ENCODE peak calls at places on chromosomes 1 and 21, in eight cellular contexts. G is kidney; Q is CD8-positive, alpha-beta T cell; V is cardiac muscle cell; H is Panc1; E is esophagus squamous epithelium; O is tibial artery; C is psoas muscle. F is an unnamed sample. For H3K4me1, the result is how much of the 10 kb centered on the place peaks cover.

GRCh38 chr1:216926681-216927080 is 203.5 kb upstream of the ESRRG start:
- DNase-seq in G (no peak), Q (no peak), V (peak), H (no peak), E (no peak), O (no peak), C (no peak), F (no peak)

GRCh38 chr1:29180497-29181412 is 945 bp downstream of the SRSF4 start:
- DNase-seq in G (no peak), Q (no peak), V (no peak), H (no peak), E (no peak), O (no peak), C (no peak), F (no peak)

GRCh38 chr1:223010552-223011229 is 132.4 kb downstream of the TLR5 start:
- DNase-seq in G (no peak), Q (no peak), V (no peak), H (no peak), E (no peak), O (no peak), C (no peak), F (no peak)

GRCh38 chr1:9421533-9421873 is 117.8 kb upstream of the SLC25A33 start:
- DNase-seq in G (no peak), Q (no peak), V (no peak), H (no peak), E (no peak), O (no peak), C (no peak), F (no peak)

GRCh38 chr1:217275617-217276398 is 355.1 kb downstream of the GPATCH2 start:
- DNase-seq in G (no peak), Q (no peak), V (no peak), H (no peak), E (no peak), O (no peak), C (no peak), F (no peak)

GRCh38 chr21:14862794-14863720 is 201.7 kb downstream of the NRIP1 start:
- DNase-seq in G (no peak), Q (no peak), V (peak), H (no peak), E (no peak), O (no peak), C (no peak), F (no peak)

GRCh38 chr1:55382699-55383377 is 167.7 kb upstream of the USP24 start:
- DNase-seq in G (no peak), Q (no peak), V (peak), H (no peak), E (no peak), O (no peak), C (no peak), F (no peak)

GRCh38 chr21:36928960-36929359 is 37.5 kb downstream of the HLCS start:
- DNase-seq in G (no peak), Q (no peak), V (no peak), H (no peak), E (no peak), O (no peak), C (no peak), F (peak)

GRCh38 chr1:33683913-33684312 is 180.0 kb upstream of the HMGB4 start:
- DNase-seq in G (no peak), Q (no peak), V (no peak), H (no peak), E (no peak), O (no peak), C (no peak), F (no peak)

GRCh38 chr1:167120899-167121298 is 27.0 kb downstream of the STYXL2 start:
- DNase-seq in G (no peak), Q (no peak), V (no peak), H (no peak), E (no peak), O (no peak), C (no peak), F (no peak)

GRCh38 chr1:109213824-109214693 is at the start of gene SARS1:
- DNase-seq in G (peak), Q (peak), V (peak), H (peak), E (no peak), O (peak), C (peak), F (peak)

GRCh38 chr1:63575340-63575826 is 17.8 kb upstream of the PGM1 start:
- DNase-seq in G (no peak), Q (no peak), V (peak), H (peak), E (no peak), O (no peak), C (no peak), F (no peak)

GRCh38 chr1:84856871-84857270 is 36.1 kb downstream of the LPAR3 start:
- DNase-seq in G (no peak), Q (no peak), V (no peak), H (no peak), E (no peak), O (no peak), C (no peak), F (no peak)

GRCh38 chr1:24679725-24680124 is 36.6 kb downstream of the SRRM1 start:
- DNase-seq in G (no peak), Q (no peak), V (no peak), H (no peak), E (no peak), O (no peak), C (no peak), F (no peak)

GRCh38 chr21:31684918-31685317 is 25.4 kb downstream of the SOD1 start:
- DNase-seq in G (no peak), Q (no peak), V (no peak), H (no peak), E (no peak), O (no peak), C (no peak), F (no peak)

GRCh38 chr1:228511539-228512445 is 24.6 kb downstream of the RNF187 start:
- DNase-seq in G (no peak), Q (no peak), V (no peak), H (no peak), E (no peak), O (peak), C (no peak), F (no peak)

GRCh38 chr1:226310637-226311195 is 1.8 kb upstream of the LIN9 start:
- DNase-seq in G (no peak), Q (no peak), V (no peak), H (no peak), E (no peak), O (no peak), C (no peak), F (no peak)

GRCh38 chr1:81220614-81221071 is 580.1 kb upstream of the ADGRL2 start:
- DNase-seq in G (peak), Q (no peak), V (no peak), H (no peak), E (no peak), O (peak), C (no peak), F (no peak)

GRCh38 chr1:181092883-181093282 is 4.4 kb downstream of the IER5 start:
- DNase-seq in G (no peak), Q (no peak), V (no peak), H (no peak), E (no peak), O (no peak), C (no peak), F (no peak)

GRCh38 chr1:205664399-205665108 is 15.8 kb downstream of the SLC45A3 start:
- DNase-seq in G (peak), Q (no peak), V (no peak), H (no peak), E (no peak), O (no peak), C (no peak), F (no peak)

GRCh38 chr1:153697873-153698647 is 19.6 kb downstream of the NPR1 start:
- DNase-seq in G (peak), Q (no peak), V (no peak), H (no peak), E (no peak), O (peak), C (peak), F (peak)

GRCh38 chr1:87853576-87854351 is 525.1 kb downstream of the LMO4 start:
- DNase-seq in G (peak), Q (no peak), V (no peak), H (no peak), E (no peak), O (no peak), C (no peak), F (peak)

GRCh38 chr1:175208773-175209492 is 16.4 kb upstream of the KIAA0040 start:
- DNase-seq in G (no peak), Q (peak), V (no peak), H (no peak), E (no peak), O (no peak), C (no peak), F (no peak)

GRCh38 chr1:66705100-66705499 is 47.2 kb upstream of the DYNLT5 start:
- DNase-seq in G (no peak), Q (no peak), V (no peak), H (no peak), E (no peak), O (no peak), C (no peak), F (peak)

GRCh38 chr1:117930173-117930447 is 571 bp downstream of the WDR3 start:
- DNase-seq in G (no peak), Q (no peak), V (no peak), H (no peak), E (no peak), O (no peak), C (no peak), F (no peak)

GRCh38 chr1:31703431-31704260 is at the start of gene COL16A1:
- DNase-seq in G (peak), Q (no peak), V (peak), H (no peak), E (no peak), O (peak), C (peak), F (peak)

GRCh38 chr1:183550915-183551314 is 39.3 kb downstream of the NCF2 start:
- DNase-seq in G (no peak), Q (no peak), V (no peak), H (no peak), E (no peak), O (no peak), C (no peak), F (no peak)

GRCh38 chr21:46189213-46189958 is 5.1 kb upstream of the SPATC1L start:
- DNase-seq in G (no peak), Q (no peak), V (no peak), H (no peak), E (no peak), O (no peak), C (no peak), F (no peak)

GRCh38 chr1:194975913-194976312 is 1632.3 kb downstream of the KCNT2 start:
- DNase-seq in G (no peak), Q (no peak), V (no peak), H (peak), E (no peak), O (no peak), C (no peak), F (no peak)

GRCh38 chr1:115467790-115468189 is 129.7 kb upstream of the NGF start:
- DNase-seq in G (no peak), Q (no peak), V (no peak), H (no peak), E (no peak), O (no peak), C (no peak), F (no peak)

GRCh38 chr1:227996187-227996950 is 10.4 kb upstream of the WNT3A start:
- DNase-seq in G (no peak), Q (no peak), V (no peak), H (no peak), E (no peak), O (no peak), C (no peak), F (no peak)

GRCh38 chr1:94039514-94039870 is 81.5 kb downstream of the ABCA4 start:
- DNase-seq in G (peak), Q (peak), V (peak), H (peak), E (peak), O (peak), C (peak), F (peak)

GRCh38 chr1:200558866-200559459 is 61.6 kb downstream of the KIF14 start:
- DNase-seq in G (no peak), Q (no peak), V (peak), H (peak), E (no peak), O (no peak), C (no peak), F (no peak)

GRCh38 chr1:206839857-206840256 is 25.6 kb upstream of the IL20 start:
- DNase-seq in G (peak), Q (no peak), V (no peak), H (no peak), E (no peak), O (no peak), C (no peak), F (no peak)

DNA sequence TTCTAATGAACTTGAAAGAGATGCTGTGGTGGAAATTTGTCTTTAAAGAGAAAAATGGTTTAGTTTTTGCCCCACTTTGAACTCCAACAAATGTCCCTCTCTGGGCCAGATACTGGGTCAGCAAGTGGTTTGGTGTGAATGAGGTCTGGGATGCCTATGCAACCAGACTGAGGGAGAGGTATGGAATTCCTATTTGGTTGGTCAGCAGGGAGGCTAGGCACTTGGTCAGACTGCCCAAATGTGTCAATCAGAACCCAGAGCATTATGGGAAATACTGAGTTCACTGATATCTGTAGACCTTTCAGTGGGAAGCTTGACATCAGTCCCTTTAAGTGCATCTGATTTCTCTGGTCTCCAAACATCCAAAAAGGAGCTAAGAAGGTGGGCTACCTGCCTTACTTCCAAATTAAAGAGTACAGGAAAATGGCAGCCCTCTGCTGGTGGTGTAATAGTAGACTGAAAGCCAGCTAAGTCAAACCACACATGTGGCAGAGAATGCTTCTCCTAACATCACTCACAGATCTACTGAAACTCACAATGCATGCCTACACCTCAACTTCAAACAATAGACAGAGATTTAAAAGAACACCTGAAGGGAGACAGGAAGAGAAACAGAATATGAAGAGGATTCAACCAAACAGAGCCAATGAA is 510.1 kb downstream of the PLA2G4A start:
- DNase-seq in G (no peak), Q (no peak), V (no peak), H (no peak), E (no peak), O (no peak), C (no peak), F (no peak)
- TF ChIP-seq CTCF in G (no peak), Q (no peak), V (no peak), H (no peak), E (no peak), O (no peak), C (no peak), F (no peak)

DNA sequence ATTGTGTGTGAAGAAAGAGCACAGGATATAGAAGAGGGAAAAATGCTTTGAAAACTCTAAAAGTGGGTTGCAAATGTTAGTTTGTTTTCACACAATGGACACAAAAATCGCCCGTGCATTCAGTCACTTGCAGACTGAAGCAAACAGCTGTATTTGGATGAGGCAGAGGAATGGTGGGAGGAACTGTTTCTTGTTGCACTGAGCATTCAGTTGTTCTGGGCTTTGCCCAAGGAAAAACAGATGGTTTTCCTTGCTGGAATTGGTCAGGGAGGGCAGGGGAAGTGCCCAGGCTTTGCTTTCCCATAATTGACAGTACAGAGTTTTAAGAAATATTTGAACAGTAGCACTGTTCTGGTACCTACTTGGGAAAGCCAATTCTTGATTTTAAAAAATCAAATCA is 19.5 kb upstream of the WARS2 start:
- DNase-seq in G (no peak), Q (no peak), V (no peak), H (no peak), E (no peak), O (no peak), C (no peak), F (no peak)
- H3K4me1 ChIP-seq in G (under half), Q (under half), V (under half), H (under half), E (under half), O (under half), C (under half), F (under half)

DNA sequence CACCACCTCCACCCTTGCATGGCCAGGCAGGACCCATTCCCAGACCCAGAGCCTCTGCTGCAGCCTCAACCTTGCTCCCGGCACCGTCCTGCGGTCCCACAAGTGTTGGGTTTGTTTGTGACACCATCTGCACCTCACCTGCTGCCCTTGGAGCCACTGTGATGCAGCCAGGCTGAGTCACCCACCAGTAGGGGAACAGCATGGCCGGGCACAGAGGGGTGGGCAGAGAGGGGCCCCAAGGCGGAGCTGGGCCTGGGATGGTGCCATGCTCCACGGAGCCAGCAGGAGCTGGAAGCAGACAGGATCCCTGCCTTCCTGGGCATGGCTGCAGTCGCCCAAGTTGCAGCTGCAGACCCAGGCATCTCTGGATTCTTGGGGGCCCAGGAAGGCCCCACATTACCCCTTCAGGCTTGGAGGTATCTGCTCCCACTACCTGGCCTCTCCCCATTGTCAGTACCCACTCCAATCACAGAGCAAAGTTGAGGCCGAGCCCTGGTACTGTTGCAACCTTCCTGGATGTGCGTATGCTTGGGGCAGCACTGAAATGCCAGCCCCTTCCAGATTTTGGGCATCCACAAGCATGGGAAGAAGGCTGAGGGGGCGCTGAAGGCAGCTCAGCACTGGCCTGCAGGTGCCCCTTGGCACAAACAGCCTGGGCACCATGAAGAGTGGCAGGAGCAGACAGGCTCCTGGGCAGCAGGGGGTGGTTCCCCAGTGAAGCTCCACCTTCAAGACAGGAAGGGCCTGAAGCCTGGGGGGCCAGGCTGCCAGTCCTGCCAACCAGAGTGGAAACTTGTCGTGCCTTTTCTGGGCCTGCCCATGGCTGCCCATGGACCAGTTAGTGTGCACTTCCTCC is 172.8 kb downstream of the MATN1 start:
- DNase-seq in G (no peak), Q (no peak), V (no peak), H (no peak), E (no peak), O (no peak), C (no peak), F (no peak)
- TF ChIP-seq CTCF in G (no peak), Q (no peak), V (no peak), H (no peak), E (no peak), O (no peak), C (no peak), F (no peak)

GRCh38 chr1:91708691-91709090 is 177.3 kb downstream of the TGFBR3 start:
- DNase-seq in G (no peak), Q (no peak), V (no peak), H (no peak), E (no peak), O (no peak), C (no peak), F (no peak)
- H3K4me1 ChIP-seq in G (under half), Q (under half), V (under half), H (under half), E (under half), O (under half), C (under half), F (under half)

GRCh38 chr21:26842976-26843911 is 2.0 kb downstream of the ADAMTS1 start:
- DNase-seq in G (peak), Q (no peak), V (peak), H (peak), E (no peak), O (peak), C (peak), F (peak)

GRCh38 chr21:26843912-26844257 is 1.3 kb downstream of the ADAMTS1 start:
- DNase-seq in G (no peak), Q (no peak), V (no peak), H (no peak), E (no peak), O (no peak), C (no peak), F (no peak)

GRCh38 chr21:26840206-26840605 is 5.0 kb downstream of the ADAMTS1 start:
- DNase-seq in G (no peak), Q (no peak), V (no peak), H (no peak), E (no peak), O (no peak), C (no peak), F (no peak)

GRCh38 chr21:26842300-26842699 is 2.9 kb downstream of the ADAMTS1 start:
- DNase-seq in G (no peak), Q (no peak), V (no peak), H (no peak), E (no peak), O (no peak), C (no peak), F (no peak)

DNA sequence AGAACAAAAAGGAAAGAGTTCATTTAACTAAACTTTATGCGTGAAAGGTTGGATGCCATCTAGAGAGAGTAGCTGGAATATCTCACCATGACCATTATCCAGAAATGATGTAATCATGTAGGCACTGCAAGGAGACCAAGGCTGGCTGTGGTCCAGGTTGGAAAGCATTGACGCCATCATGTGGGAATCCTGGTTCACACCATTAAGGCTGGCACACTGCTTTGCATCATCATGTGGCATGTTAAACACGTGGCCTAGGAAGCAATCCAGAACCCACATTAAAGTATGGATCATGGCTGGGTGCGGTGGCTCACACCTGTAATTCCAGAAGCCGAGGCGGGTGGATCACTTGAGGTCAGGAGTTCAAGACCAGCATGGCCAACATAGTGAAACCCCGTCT is 4.3 kb downstream of the ADAMTS1 start:
- DNase-seq in G (no peak), Q (no peak), V (no peak), H (no peak), E (no peak), O (peak), C (peak), F (peak)
- TF ChIP-seq CTCF in G (no peak), Q (no peak), V (no peak), H (no peak), E (no peak), O (no peak), C (peak), F (no peak)